ENCODE peak calls at places on chromosomes 2 and 18, in five cellular contexts. E is neuronal stem cell, J is uterus, B is pancreas, U is lower lobe of right lung. K is an unnamed sample.
A peak's percentile ranks its signal among the peaks of the same experiment; 100 is the strongest.

GRCh38 chr2:29000481-29000880 is 19.4 kb downstream of the TOGARAM2 start:
- DNase-seq in E (no peak), J (no peak), B (no peak), U (peak; percentile 87), K (no peak)

GRCh38 chr2:181073896-181074295 is 93.5 kb downstream of the UBE2E3 start:
- DNase-seq in E (no peak), J (no peak), B (no peak), U (no peak), K (peak; percentile 47)

GRCh38 chr18:40841473-40841872 is 1113.6 kb upstream of the PIK3C3 start:
- DNase-seq in E (no peak), J (no peak), B (no peak), U (no peak), K (no peak)

GRCh38 chr2:3605013-3605961 is 10.4 kb downstream of the COLEC11 start:
- DNase-seq in E (no peak), J (no peak), B (peak; percentile 64), U (no peak), K (no peak)

GRCh38 chr2:218805627-218806026 is 23.7 kb downstream of the CYP27A1 start:
- DNase-seq in E (no peak), J (no peak), B (no peak), U (no peak), K (no peak)

GRCh38 chr18:69002233-69002632 is 204.4 kb downstream of the CCDC102B start:
- DNase-seq in E (no peak), J (no peak), B (no peak), U (no peak), K (no peak)

GRCh38 chr2:23497063-23497462 is 112.1 kb downstream of the KLHL29 start:
- DNase-seq in E (no peak), J (no peak), B (no peak), U (no peak), K (peak; percentile 72)

GRCh38 chr2:8298783-8299182 is 383.1 kb upstream of the ID2 start:
- DNase-seq in E (no peak), J (no peak), B (no peak), U (peak; percentile 58), K (no peak)

GRCh38 chr2:62573137-62573731 is 67.2 kb upstream of the TMEM17 start:
- DNase-seq in E (no peak), J (no peak), B (no peak), U (no peak), K (peak; percentile 31)

GRCh38 chr18:39455300-39455699 is 1889.7 kb upstream of the CELF4 start:
- DNase-seq in E (no peak), J (peak; percentile 13), B (no peak), U (no peak), K (peak; percentile 66)

GRCh38 chr2:39696838-39697237 is 31.1 kb downstream of the TMEM178A start:
- DNase-seq in E (no peak), J (no peak), B (no peak), U (no peak), K (no peak)

GRCh38 chr18:32550958-32551357 is 80.3 kb upstream of the GAREM1 start:
- DNase-seq in E (no peak), J (no peak), B (no peak), U (no peak), K (no peak)

GRCh38 chr2:134451347-134451630 is 197.4 kb downstream of the MGAT5 start:
- DNase-seq in E (no peak), J (no peak), B (no peak), U (no peak), K (no peak)

GRCh38 chr2:8334866-8335325 is 347.0 kb upstream of the ID2 start:
- DNase-seq in E (no peak), J (no peak), B (no peak), U (no peak), K (no peak)

GRCh38 chr2:203673933-203674332 is 32.5 kb upstream of the CD28 start:
- DNase-seq in E (no peak), J (no peak), B (no peak), U (no peak), K (no peak)

GRCh38 chr2:177603734-177604133 is 211.2 kb downstream of the AGPS start:
- DNase-seq in E (no peak), J (no peak), B (no peak), U (no peak), K (no peak)

GRCh38 chr2:126658316-126658909 is 2.5 kb downstream of the GYPC start:
- DNase-seq in E (no peak), J (no peak), B (no peak), U (no peak), K (no peak)

GRCh38 chr2:3210257-3210656 is 167.4 kb downstream of the EIPR1 start:
- DNase-seq in E (no peak), J (no peak), B (no peak), U (no peak), K (no peak)

GRCh38 chr2:46448656-46449055 is 30.7 kb upstream of the TMEM247 start:
- DNase-seq in E (no peak), J (no peak), B (no peak), U (no peak), K (no peak)

GRCh38 chr18:67408240-67408639 is 108.3 kb downstream of the DSEL start:
- DNase-seq in E (no peak), J (no peak), B (no peak), U (no peak), K (no peak)

GRCh38 chr2:102783506-102784189 is 21.8 kb downstream of the TMEM182 start:
- DNase-seq in E (no peak), J (no peak), B (no peak), U (no peak), K (no peak)

GRCh38 chr2:231862071-231862470 is 64.1 kb downstream of the NPPC start:
- DNase-seq in E (no peak), J (no peak), B (no peak), U (no peak), K (no peak)

GRCh38 chr18:45505497-45506206 is 109.6 kb upstream of the SLC14A2 start:
- DNase-seq in E (no peak), J (no peak), B (no peak), U (no peak), K (peak; percentile 29)

GRCh38 chr2:168742258-168742932 is 60.0 kb upstream of the NOSTRIN start:
- DNase-seq in E (no peak), J (no peak), B (no peak), U (no peak), K (no peak)

GRCh38 chr2:176827269-176827668 is 385.3 kb upstream of the HNRNPA3 start:
- DNase-seq in E (no peak), J (no peak), B (no peak), U (no peak), K (no peak)

GRCh38 chr2:226215902-226216503 is 583.6 kb downstream of the IRS1 start:
- DNase-seq in E (peak; percentile 85), J (peak; percentile 45), B (peak; percentile 52), U (peak; percentile 53), K (peak; percentile 73)

GRCh38 chr2:41222593-41222992 is 770.7 kb upstream of the SLC8A1 start:
- DNase-seq in E (no peak), J (no peak), B (no peak), U (no peak), K (no peak)
- H3K27me3 ChIP-seq in E (no peaks in the 10 kb centered on the region), J (no peaks in the 10 kb centered on the region), B (no peaks in the 10 kb centered on the region), U (no peaks in the 10 kb centered on the region), K (no peaks in the 10 kb centered on the region)

GRCh38 chr2:174340400-174341300 is 5.9 kb downstream of the SP9 start:
- DNase-seq in E (peak; percentile 58), J (no peak), B (no peak), U (no peak), K (no peak)
- H3K27me3 ChIP-seq in E (peaks cover 54% of the 10 kb centered on the region), J (peaks cover 75% of the 10 kb centered on the region), B (peaks cover 44% of the 10 kb centered on the region), U (peaks cover 99% of the 10 kb centered on the region), K (peaks cover 100% of the 10 kb centered on the region)

GRCh38 chr2:150847578-150847977 is 360.1 kb upstream of the RND3 start:
- DNase-seq in E (no peak), J (no peak), B (no peak), U (no peak), K (no peak)

GRCh38 chr2:150859162-150859561 is 371.7 kb upstream of the RND3 start:
- DNase-seq in E (no peak), J (no peak), B (no peak), U (no peak), K (no peak)

GRCh38 chr2:150850641-150851040 is 363.2 kb upstream of the RND3 start:
- DNase-seq in E (no peak), J (no peak), B (no peak), U (no peak), K (no peak)

GRCh38 chr2:150856596-150857281 is 369.3 kb upstream of the RND3 start:
- DNase-seq in E (no peak), J (no peak), B (no peak), U (no peak), K (no peak)

DNA sequence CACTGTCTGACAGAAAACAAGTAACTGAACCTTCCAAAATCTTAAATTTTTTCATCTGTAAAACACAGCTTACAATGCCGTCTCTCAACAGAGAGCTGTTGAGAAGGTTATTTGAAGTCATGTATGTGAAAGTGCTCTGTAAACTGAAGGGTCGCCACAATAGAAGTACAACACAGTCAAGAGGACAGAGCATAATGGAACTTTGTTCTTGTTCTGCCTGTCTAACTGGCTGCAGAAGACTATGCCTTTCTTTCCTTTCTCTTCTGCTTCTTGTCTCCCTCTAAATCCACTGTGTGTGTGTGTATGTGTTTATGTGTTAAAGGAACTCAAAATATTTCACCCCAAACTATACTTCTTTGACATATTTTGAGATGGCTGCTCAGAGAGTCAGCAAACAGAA is 365.8 kb upstream of the RND3 start:
- DNase-seq in E (no peak), J (no peak), B (no peak), U (no peak), K (no peak)
- H3K27me3 ChIP-seq in E (no peaks in the 10 kb centered on the region), J (no peaks in the 10 kb centered on the region), B (no peaks in the 10 kb centered on the region), U (no peaks in the 10 kb centered on the region), K (no peaks in the 10 kb centered on the region)

DNA sequence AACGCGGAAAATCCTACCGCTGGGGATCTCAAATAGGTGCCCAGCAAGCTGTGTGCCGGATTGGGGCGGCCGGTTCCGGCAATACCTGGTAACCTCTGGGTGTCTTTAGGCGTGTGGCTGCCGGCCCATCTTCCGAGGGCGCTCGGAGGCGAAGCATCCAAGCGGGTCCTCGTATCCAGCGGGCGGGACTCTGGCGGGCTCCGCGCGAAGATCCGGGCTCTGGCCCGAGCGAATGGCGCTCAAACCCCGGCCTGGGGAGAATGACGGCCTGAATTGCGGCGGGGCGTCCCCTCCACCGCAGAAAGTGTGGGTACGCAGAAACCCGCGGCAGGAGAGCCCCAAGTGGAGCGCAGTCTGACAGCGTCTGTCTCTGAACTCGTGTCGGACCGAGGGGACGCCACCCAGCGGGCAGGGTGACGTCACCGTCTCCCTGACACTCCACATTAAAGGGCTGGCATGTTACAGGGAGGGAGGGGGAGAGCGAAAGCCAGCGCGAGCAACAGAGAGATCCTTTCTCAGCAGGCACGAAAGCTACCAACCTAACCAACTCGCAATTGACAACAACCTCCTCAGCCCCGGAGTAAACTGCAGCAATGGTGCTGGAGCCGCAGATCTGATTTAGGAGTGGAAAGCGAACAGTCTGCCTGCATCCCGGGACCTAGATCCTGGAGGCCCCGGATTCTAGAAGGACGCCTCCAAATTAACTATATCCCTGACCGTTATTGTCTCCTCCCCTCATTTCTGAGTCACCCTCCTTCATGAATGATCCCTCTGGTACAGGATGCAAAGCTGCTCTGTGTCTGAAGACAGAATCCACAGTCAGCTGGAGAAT is at the start of gene SKOR2:
- DNase-seq in E (no peak), J (no peak), B (no peak), U (no peak), K (no peak)
- H3K27me3 ChIP-seq in E (peaks cover 95% of the 10 kb centered on the region), J (no peaks in the 10 kb centered on the region), B (no peaks in the 10 kb centered on the region), U (peaks cover 93% of the 10 kb centered on the region), K (peaks cover 100% of the 10 kb centered on the region)

K was measured in cardiac muscle cell.